ENCODE peak calls at places on chromosomes 6 and 20, in nine cellular contexts. X is sigmoid colon, G is heart right ventricle, Y is astrocyte, N is esophagus muscularis mucosa, T is BE2C, M is HFF-Myc, V is upper lobe of right lung, D is mucosa of descending colon. J is an unnamed sample.

GRCh38 chr6:74932214-74932923 is 273.5 kb downstream of the COL12A1 start:
- DNase-seq in X (no peak), G (no peak), Y (peak), N (no peak), T (no peak), M (no peak), V (no peak), D (no peak), J (no peak)

GRCh38 chr6:98945311-98946005 is 2.3 kb downstream of the FBXL4 start:
- DNase-seq in X (no peak), G (no peak), Y (no peak), N (no peak), T (no peak), M (no peak), V (no peak), D (no peak), J (no peak)

GRCh38 chr6:27213544-27214125 is 33.9 kb upstream of the PRSS16 start:
- DNase-seq in X (no peak), G (no peak), Y (no peak), N (no peak), T (peak), M (no peak), V (no peak), D (no peak), J (no peak)

GRCh38 chr6:125107896-125108295 is 45.7 kb upstream of the TPD52L1 start:
- DNase-seq in X (no peak), G (no peak), Y (no peak), N (no peak), T (no peak), M (no peak), V (no peak), D (no peak), J (no peak)

GRCh38 chr20:54980321-54980960 is 505.0 kb downstream of the DOK5 start:
- DNase-seq in X (no peak), G (no peak), Y (peak), N (no peak), T (no peak), M (no peak), V (no peak), D (no peak), J (no peak)

GRCh38 chr6:70312165-70312564 is 9.3 kb upstream of the COL9A1 start:
- DNase-seq in X (no peak), G (no peak), Y (peak), N (no peak), T (no peak), M (peak), V (no peak), D (no peak), J (peak)

GRCh38 chr6:35596448-35597442 is 84.0 kb upstream of the TULP1 start:
- DNase-seq in X (no peak), G (no peak), Y (peak), N (no peak), T (peak), M (peak), V (no peak), D (no peak), J (no peak)

GRCh38 chr20:3420211-3420707 is 12.8 kb upstream of the DNAAF9 start:
- DNase-seq in X (peak), G (no peak), Y (no peak), N (no peak), T (no peak), M (no peak), V (peak), D (peak), J (no peak)

GRCh38 chr20:30985386-30985785 is 272.1 kb upstream of the DEFB115 start:
- DNase-seq in X (peak), G (no peak), Y (no peak), N (no peak), T (no peak), M (no peak), V (peak), D (no peak), J (no peak)

GRCh38 chr6:29510202-29510601 is 22.4 kb upstream of the MAS1L start:
- DNase-seq in X (no peak), G (no peak), Y (no peak), N (no peak), T (no peak), M (no peak), V (no peak), D (no peak), J (no peak)

GRCh38 chr6:143264996-143265734 is 185.3 kb downstream of the ADAT2 start:
- DNase-seq in X (no peak), G (no peak), Y (no peak), N (no peak), T (no peak), M (no peak), V (no peak), D (no peak), J (no peak)

GRCh38 chr6:113763311-113763766 is 93.8 kb upstream of the MARCKS start:
- DNase-seq in X (no peak), G (no peak), Y (peak), N (no peak), T (no peak), M (no peak), V (no peak), D (no peak), J (no peak)

GRCh38 chr6:66496659-66497058 is 789.6 kb upstream of the EYS start:
- DNase-seq in X (no peak), G (no peak), Y (no peak), N (no peak), T (peak), M (no peak), V (no peak), D (no peak), J (no peak)

GRCh38 chr6:85828973-85829372 is 186.3 kb upstream of the SYNCRIP start:
- DNase-seq in X (no peak), G (no peak), Y (no peak), N (no peak), T (no peak), M (no peak), V (no peak), D (no peak), J (no peak)

GRCh38 chr6:111382476-111383294 is 100.3 kb downstream of the REV3L start:
- DNase-seq in X (peak), G (peak), Y (no peak), N (no peak), T (no peak), M (no peak), V (peak), D (no peak), J (no peak)

GRCh38 chr6:169643521-169643920 is 58.3 kb downstream of the WDR27 start:
- DNase-seq in X (no peak), G (no peak), Y (no peak), N (no peak), T (no peak), M (no peak), V (no peak), D (no peak), J (no peak)

GRCh38 chr6:14848019-14848418 is 397.9 kb upstream of the JARID2 start:
- DNase-seq in X (no peak), G (no peak), Y (peak), N (no peak), T (no peak), M (no peak), V (no peak), D (no peak), J (no peak)

GRCh38 chr6:126797981-126798380 is 320.5 kb upstream of the RSPO3 start:
- DNase-seq in X (no peak), G (no peak), Y (peak), N (no peak), T (no peak), M (no peak), V (no peak), D (no peak), J (no peak)

GRCh38 chr6:82410151-82410621 is 46.6 kb downstream of the TPBG start:
- DNase-seq in X (no peak), G (no peak), Y (no peak), N (no peak), T (no peak), M (no peak), V (no peak), D (no peak), J (no peak)

GRCh38 chr6:31203345-31203979 is 33.0 kb upstream of the POU5F1 start:
- DNase-seq in X (no peak), G (no peak), Y (peak), N (no peak), T (no peak), M (peak), V (no peak), D (peak), J (peak)

GRCh38 chr20:57977588-57977987 is 250.9 kb downstream of the ANKRD60 start:
- DNase-seq in X (no peak), G (peak), Y (no peak), N (no peak), T (no peak), M (no peak), V (no peak), D (peak), J (no peak)

GRCh38 chr20:40506567-40506966 is 182.5 kb downstream of the MAFB start:
- DNase-seq in X (peak), G (peak), Y (peak), N (peak), T (peak), M (peak), V (peak), D (peak), J (peak)

GRCh38 chr6:33237731-33238130 is 29.4 kb downstream of the RING1 start:
- DNase-seq in X (peak), G (no peak), Y (no peak), N (no peak), T (no peak), M (no peak), V (no peak), D (no peak), J (no peak)

GRCh38 chr6:110822248-110822647 is 7.0 kb upstream of the CDK19 start:
- DNase-seq in X (no peak), G (no peak), Y (no peak), N (no peak), T (no peak), M (no peak), V (no peak), D (no peak), J (no peak)

GRCh38 chr20:12827796-12828406 is 180.9 kb upstream of the SPTLC3 start:
- DNase-seq in X (no peak), G (no peak), Y (no peak), N (no peak), T (no peak), M (no peak), V (no peak), D (no peak), J (no peak)

GRCh38 chr6:17536586-17536985 is 63.5 kb upstream of the FAM8A1 start:
- DNase-seq in X (no peak), G (no peak), Y (no peak), N (no peak), T (no peak), M (no peak), V (no peak), D (no peak), J (no peak)

GRCh38 chr20:17223553-17223952 is 3.3 kb upstream of the PCSK2 start:
- DNase-seq in X (no peak), G (no peak), Y (no peak), N (no peak), T (no peak), M (no peak), V (no peak), D (no peak), J (no peak)

DNA sequence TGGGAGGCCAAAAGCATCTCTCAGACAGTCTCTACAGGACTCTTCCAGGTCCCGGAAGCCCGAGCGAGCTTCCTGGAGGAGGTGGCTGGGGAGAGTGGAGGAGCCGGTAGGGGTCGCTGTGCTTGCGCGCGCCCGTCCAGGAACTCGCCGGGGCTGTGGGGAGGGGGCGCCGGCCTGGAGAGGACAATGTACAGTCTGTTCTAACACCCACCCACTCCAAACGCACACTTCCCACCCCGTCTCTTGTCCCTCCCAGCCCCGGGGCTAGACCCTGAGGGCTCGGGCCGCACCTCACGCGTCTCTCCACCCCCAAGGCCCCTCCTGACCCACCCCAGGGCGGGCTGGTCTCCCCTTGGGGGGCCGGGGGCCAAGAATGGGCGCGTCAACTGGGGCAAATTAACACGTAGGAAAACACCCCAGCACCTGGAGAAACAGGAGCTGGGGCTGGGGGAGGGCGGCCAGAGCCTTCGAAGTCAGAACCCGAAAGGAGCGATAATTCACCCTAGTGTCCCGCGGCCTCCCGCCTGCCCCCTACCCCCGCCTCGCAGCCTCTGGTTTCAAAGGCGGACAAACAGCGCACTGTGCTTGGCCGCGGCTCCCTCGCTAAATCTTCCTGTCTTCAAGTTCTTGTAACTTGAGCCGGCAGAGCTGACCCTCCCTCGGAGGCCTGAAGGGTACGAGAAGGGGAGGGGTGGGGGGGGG is 103.2 kb upstream of the FOXP4 start:
- DNase-seq in X (peak), G (peak), Y (peak), N (no peak), T (peak), M (no peak), V (no peak), D (peak), J (no peak)
- TF ChIP-seq CTCF in X (no peak), G (peak), Y (no peak), N (no peak), T (peak), M (peak), V (peak), D (peak), J (peak)

DNA sequence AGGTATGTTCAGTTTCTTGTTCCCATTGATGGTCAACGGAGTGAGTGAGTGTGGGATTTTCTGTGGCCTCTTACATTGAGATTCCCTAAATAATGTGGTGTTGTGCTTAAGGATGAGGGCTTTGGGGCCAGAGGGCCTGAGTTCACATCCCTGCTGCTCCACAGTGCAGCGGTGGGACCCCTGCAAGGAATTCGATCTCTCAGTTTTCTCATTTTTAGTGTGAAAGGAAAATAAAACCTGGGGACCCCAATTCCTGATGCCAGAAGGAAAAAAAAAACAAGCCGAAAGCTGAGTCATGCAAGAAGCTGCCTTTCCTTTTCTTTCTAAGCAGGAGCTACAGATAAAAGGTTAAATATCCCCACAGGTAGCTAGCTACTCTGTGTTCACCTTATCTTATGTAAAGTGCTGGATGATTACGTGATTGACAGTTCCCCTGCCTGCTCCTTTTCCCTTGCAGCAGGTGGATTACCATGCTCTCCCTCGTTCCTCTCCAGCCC is 120.2 kb upstream of the CLDN20 start:
- DNase-seq in X (no peak), G (no peak), Y (no peak), N (no peak), T (no peak), M (no peak), V (no peak), D (no peak), J (no peak)
- H3K4me3 ChIP-seq in X (peak), G (peak), Y (peak), N (peak), T (no peak), M (peak), V (peak), D (no peak), J (no peak)

GRCh38 chr6:62150048-62150663 is 135.9 kb downstream of the KHDRBS2 start:
- DNase-seq in X (no peak), G (no peak), Y (no peak), N (no peak), T (peak), M (peak), V (no peak), D (peak), J (peak)
- TF ChIP-seq CTCF in X (no peak), G (peak), Y (peak), N (peak), T (peak), M (peak), V (peak), D (peak), J (peak)

DNA sequence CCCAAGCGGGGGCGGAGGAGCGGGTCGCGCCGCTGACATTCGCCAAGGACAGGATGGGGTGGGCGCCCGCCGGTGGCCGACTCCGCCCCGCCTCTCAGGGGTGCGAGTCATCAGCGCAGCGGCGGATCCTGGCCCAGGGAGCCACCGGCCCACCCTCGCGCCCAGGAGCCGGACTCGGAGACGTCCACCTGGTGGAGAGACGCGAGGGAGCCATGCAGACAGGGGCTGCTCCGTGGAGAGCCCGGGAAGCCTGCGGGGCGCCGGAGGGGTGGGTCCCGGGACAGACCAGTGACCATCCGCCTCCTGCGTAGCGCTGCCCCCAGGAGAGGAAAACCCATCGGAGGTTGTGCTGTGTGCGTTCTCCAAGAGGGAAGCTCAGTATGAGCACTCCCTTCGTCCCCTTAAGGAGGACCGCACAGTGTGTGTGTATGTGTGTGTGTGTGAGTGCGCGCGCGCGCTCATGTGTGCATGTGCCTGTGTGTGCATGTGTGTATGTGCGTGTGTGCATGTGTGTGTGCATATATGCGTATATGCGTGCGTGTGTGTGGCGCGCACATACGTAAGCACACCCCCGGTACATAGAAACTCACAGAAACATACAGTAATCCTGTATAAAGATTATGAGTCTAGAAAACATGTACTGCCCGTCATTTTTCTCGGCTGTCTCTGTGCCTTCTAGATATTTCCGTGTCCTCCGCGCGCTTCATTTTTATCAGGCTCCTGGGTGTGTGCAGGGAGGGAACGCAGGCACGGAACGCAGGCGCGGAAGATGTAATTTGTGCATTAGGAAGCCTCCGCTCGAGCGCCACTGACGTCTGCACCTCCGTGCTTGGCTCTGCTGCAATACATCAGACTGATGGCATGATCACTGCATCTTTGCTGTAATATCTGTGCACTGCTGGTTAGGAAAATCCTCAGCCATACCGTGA is 158.9 kb downstream of the TBXT start:
- DNase-seq in X (peak), G (peak), Y (peak), N (peak), T (peak), M (no peak), V (no peak), D (no peak), J (no peak)
- H3K4me3 ChIP-seq in X (peak), G (peak), Y (peak), N (peak), T (peak), M (no peak), V (no peak), D (no peak), J (peak)

GRCh38 chr20:62489186-62489939 is 13.6 kb upstream of the GATA5 start:
- DNase-seq in X (no peak), G (no peak), Y (no peak), N (no peak), T (no peak), M (no peak), V (no peak), D (peak), J (peak)
- TF ChIP-seq CTCF in X (no peak), G (no peak), Y (no peak), N (no peak), T (no peak), M (no peak), V (no peak), D (no peak), J (no peak)

GRCh38 chr6:148074735-148075134 is 267.9 kb upstream of the SASH1 start:
- DNase-seq in X (no peak), G (no peak), Y (no peak), N (no peak), T (no peak), M (no peak), V (no peak), D (no peak), J (no peak)

GRCh38 chr6:148080311-148080710 is 262.3 kb upstream of the SASH1 start:
- DNase-seq in X (no peak), G (no peak), Y (no peak), N (no peak), T (no peak), M (no peak), V (no peak), D (no peak), J (no peak)

GRCh38 chr6:148074291-148074690 is 268.3 kb upstream of the SASH1 start:
- DNase-seq in X (no peak), G (no peak), Y (no peak), N (no peak), T (no peak), M (no peak), V (no peak), D (no peak), J (no peak)

GRCh38 chr6:148076046-148076445 is 266.6 kb upstream of the SASH1 start:
- DNase-seq in X (no peak), G (no peak), Y (no peak), N (no peak), T (no peak), M (no peak), V (no peak), D (no peak), J (no peak)

DNA sequence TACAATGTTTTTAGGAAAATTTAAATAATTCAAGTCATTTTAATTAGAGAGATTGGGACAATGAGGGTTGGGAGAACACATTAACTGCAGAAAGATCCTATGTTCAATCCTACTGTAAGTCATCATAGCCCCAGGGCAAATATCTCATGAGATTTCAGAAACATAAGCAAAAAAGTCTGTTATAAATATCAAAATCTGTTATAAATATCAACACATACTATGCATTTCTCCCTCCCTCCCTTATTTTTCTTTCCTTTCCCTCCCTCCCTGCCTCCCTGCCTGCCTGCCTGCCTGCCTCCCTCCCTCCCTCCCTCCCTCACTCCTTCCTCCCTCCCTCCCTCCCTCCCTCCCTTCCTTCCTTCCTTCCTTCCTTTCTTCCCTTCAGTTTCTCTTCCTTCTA is 267.3 kb upstream of the SASH1 start:
- DNase-seq in X (no peak), G (no peak), Y (no peak), N (no peak), T (no peak), M (no peak), V (no peak), D (no peak), J (no peak)
- H3K4me3 ChIP-seq in X (no peak), G (no peak), Y (no peak), N (no peak), T (no peak), M (no peak), V (no peak), D (no peak), J (no peak)

GRCh38 chr6:43668151-43669028 is 19.2 kb downstream of the MRPS18A start:
- DNase-seq in X (peak), G (peak), Y (peak), N (no peak), T (peak), M (peak), V (peak), D (peak), J (no peak)
- TF ChIP-seq CTCF in X (no peak), G (peak), Y (peak), N (peak), T (peak), M (peak), V (peak), D (peak), J (peak)